ENCODE peak calls at places on chromosomes 13 and 19, in four cellular contexts. One of them, this sample, is unnamed.
A peak's percentile ranks its signal among the peaks of the same experiment; 100 is the strongest.

GRCh38 chr13:24834902-24835510 is 71.0 kb downstream of the RNF17 start:
- DNase-seq in fibroblast of lung: no peak
- DNase-seq in neural progenitor cell: no peak
- DNase-seq in PC-9: no peak
- DNase-seq in this sample: no peak

GRCh38 chr13:28659611-28659970 is 661 bp downstream of the POMP start:
- DNase-seq in fibroblast of lung: peak; percentile 57
- DNase-seq in neural progenitor cell: no peak
- DNase-seq in PC-9: no peak
- DNase-seq in this sample: no peak

GRCh38 chr13:50026788-50027473 is 11.7 kb downstream of the KCNRG start:
- DNase-seq in fibroblast of lung: no peak
- DNase-seq in neural progenitor cell: no peak
- DNase-seq in PC-9: no peak
- DNase-seq in this sample: no peak

GRCh38 chr19:49113762-49114629 is at the start of gene LIN7B:
- DNase-seq in fibroblast of lung: peak; percentile 49
- DNase-seq in neural progenitor cell: peak; percentile 84
- DNase-seq in PC-9: peak; percentile 85
- DNase-seq in this sample: no peak

GRCh38 chr19:31733591-31733990 is 384.4 kb upstream of the TSHZ3 start:
- DNase-seq in fibroblast of lung: no peak
- DNase-seq in neural progenitor cell: no peak
- DNase-seq in PC-9: no peak
- DNase-seq in this sample: no peak

GRCh38 chr19:42601811-42602443 is 7.2 kb upstream of the CEACAM8 start:
- DNase-seq in fibroblast of lung: peak; percentile 4
- DNase-seq in neural progenitor cell: peak; percentile 48
- DNase-seq in PC-9: peak; percentile 36
- DNase-seq in this sample: no peak

GRCh38 chr19:11699931-11700794 is 38.6 kb downstream of the ZNF823 start:
- DNase-seq in fibroblast of lung: peak; percentile 53
- DNase-seq in neural progenitor cell: peak; percentile 37
- DNase-seq in PC-9: peak; percentile 12
- DNase-seq in this sample: peak; percentile 6

GRCh38 chr13:90532861-90533260 is 814.6 kb upstream of the MIR17HG start:
- DNase-seq in fibroblast of lung: no peak
- DNase-seq in neural progenitor cell: no peak
- DNase-seq in PC-9: no peak
- DNase-seq in this sample: no peak

GRCh38 chr19:3375221-3376088 is 9.1 kb downstream of the NFIC start:
- DNase-seq in fibroblast of lung: peak; percentile 91
- DNase-seq in neural progenitor cell: no peak
- DNase-seq in PC-9: no peak
- DNase-seq in this sample: no peak

GRCh38 chr13:44238011-44238421 is 135.6 kb upstream of the SERP2 start:
- DNase-seq in fibroblast of lung: peak; percentile 81
- DNase-seq in neural progenitor cell: no peak
- DNase-seq in PC-9: no peak
- DNase-seq in this sample: no peak

GRCh38 chr19:13053761-13054604 is 48.7 kb downstream of the LYL1 start:
- DNase-seq in fibroblast of lung: peak; percentile 89
- DNase-seq in neural progenitor cell: peak; percentile 87
- DNase-seq in PC-9: peak; percentile 93
- DNase-seq in this sample: no peak

GRCh38 chr19:35013047-35013819 is 13.1 kb downstream of the GRAMD1A start:
- DNase-seq in fibroblast of lung: peak; percentile 58
- DNase-seq in neural progenitor cell: peak; percentile 76
- DNase-seq in PC-9: peak; percentile 48
- DNase-seq in this sample: no peak

GRCh38 chr13:27549406-27549981 is 70.8 kb downstream of the LNX2 start:
- DNase-seq in fibroblast of lung: no peak
- DNase-seq in neural progenitor cell: no peak
- DNase-seq in PC-9: no peak
- DNase-seq in this sample: no peak

GRCh38 chr13:101416181-101417042 is at the start of gene NALCN:
- DNase-seq in fibroblast of lung: peak; percentile 20
- DNase-seq in neural progenitor cell: peak; percentile 71
- DNase-seq in PC-9: peak; percentile 55
- DNase-seq in this sample: no peak

GRCh38 chr13:94666065-94666464 is 46.3 kb downstream of the SOX21 start:
- DNase-seq in fibroblast of lung: no peak
- DNase-seq in neural progenitor cell: no peak
- DNase-seq in PC-9: no peak
- DNase-seq in this sample: no peak
- TF ChIP-seq EZH2 in fibroblast of lung: no peak
- TF ChIP-seq EZH2 in neural progenitor cell: no peak
- TF ChIP-seq EZH2 in PC-9: no peak
- TF ChIP-seq EZH2 in this sample: no peak

DNA sequence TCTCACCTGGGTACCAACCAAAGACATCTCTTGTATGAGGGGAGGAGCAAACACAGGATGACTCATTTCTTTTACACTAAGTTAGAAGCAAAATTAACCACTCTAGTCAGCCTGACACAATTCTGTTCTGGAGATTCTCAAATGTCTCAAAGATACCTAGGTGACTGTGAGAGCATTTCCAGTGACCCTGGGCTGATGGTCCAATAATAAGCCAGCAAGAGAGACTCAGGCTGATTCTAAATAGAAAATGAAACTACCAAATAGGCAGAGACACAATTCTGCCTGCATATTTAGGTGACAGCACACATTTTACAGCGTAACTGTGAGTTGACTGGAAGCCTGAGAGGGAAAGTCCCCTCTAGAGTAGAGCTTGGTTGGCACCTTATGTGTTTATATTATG is 16.3 kb downstream of the ZNF91 start:
- DNase-seq in fibroblast of lung: no peak
- DNase-seq in neural progenitor cell: no peak
- DNase-seq in PC-9: no peak
- DNase-seq in this sample: no peak
- H3K9me3 ChIP-seq in fibroblast of lung: no peaks in the 10 kb centered on the region
- H3K9me3 ChIP-seq in neural progenitor cell: peaks cover 12% of the 10 kb centered on the region
- H3K9me3 ChIP-seq in PC-9: peaks cover 75% of the 10 kb centered on the region
- H3K9me3 ChIP-seq in this sample: no peaks in the 10 kb centered on the region

DNA sequence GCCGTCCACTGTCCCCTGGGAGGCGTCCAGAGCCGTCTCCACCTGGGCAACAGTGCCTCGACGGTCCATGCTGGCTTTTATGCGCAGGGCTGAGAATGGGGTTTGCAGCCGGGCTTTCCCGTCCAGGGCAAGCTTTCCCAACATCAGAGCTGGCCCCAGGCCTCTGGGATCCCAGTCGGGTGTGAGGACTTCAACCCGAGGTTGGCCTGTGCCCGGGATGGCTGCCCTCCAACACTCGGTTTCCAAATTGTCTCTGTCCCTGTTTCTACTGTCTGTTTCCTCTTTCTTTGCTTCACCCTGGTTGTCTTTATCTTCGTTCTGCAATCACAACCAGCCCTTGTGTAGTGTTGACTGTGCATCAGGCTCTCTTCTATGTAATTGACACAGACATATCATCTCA is at the start of gene IFNL4:
- DNase-seq in fibroblast of lung: no peak
- DNase-seq in neural progenitor cell: no peak
- DNase-seq in PC-9: no peak
- DNase-seq in this sample: no peak
- H3K4me3 ChIP-seq in fibroblast of lung: no peak within 1 kb of the TSS
- H3K4me3 ChIP-seq in neural progenitor cell: peak within 1 kb of the TSS; percentile 27
- H3K4me3 ChIP-seq in PC-9: no peak within 1 kb of the TSS
- H3K4me3 ChIP-seq in this sample: no peak within 1 kb of the TSS

GRCh38 chr13:30135868-30136267 is 171.5 kb downstream of the KATNAL1 start:
- DNase-seq in fibroblast of lung: no peak
- DNase-seq in neural progenitor cell: no peak
- DNase-seq in PC-9: no peak
- DNase-seq in this sample: no peak
- TF ChIP-seq EZH2 in fibroblast of lung: no peak
- TF ChIP-seq EZH2 in neural progenitor cell: no peak
- TF ChIP-seq EZH2 in PC-9: no peak
- TF ChIP-seq EZH2 in this sample: no peak

This sample was measured in SK-N-MC.